ENCODE peak calls at places on chromosome 16, in five cellular contexts. G is fibroblast of pulmonary artery; C is activated T-helper 1 cell treated with anti-CD3 and anti-CD28 coated beads, Interleukin-2, amount 50 U/mL, for 16 hours; J is GM19239; E is left lobe of liver. A is an unnamed sample.

GRCh38 chr16:73170587-73170986 is 122.7 kb upstream of the ZFHX3 start:
- DNase-seq in G (no peak), C (no peak), J (no peak), E (no peak), A (no peak)

GRCh38 chr16:22618842-22619241 is 108.2 kb downstream of the NPIPB5 start:
- DNase-seq in G (no peak), C (no peak), J (no peak), E (no peak), A (no peak)

GRCh38 chr16:31395647-31396046 is 2.5 kb downstream of the ITGAD start:
- DNase-seq in G (no peak), C (no peak), J (no peak), E (no peak), A (no peak)

GRCh38 chr16:14545346-14545884 is 84.6 kb downstream of the PARN start:
- DNase-seq in G (no peak), C (no peak), J (no peak), E (peak; percentile 77), A (no peak)

GRCh38 chr16:11100239-11100750 is 155.7 kb downstream of the SOCS1 start:
- DNase-seq in G (peak; percentile 93), C (no peak), J (no peak), E (no peak), A (peak; percentile 68)

GRCh38 chr16:53434436-53435065 is at the start of gene RBL2:
- DNase-seq in G (peak; percentile 21), C (peak; percentile 77), J (peak; percentile 72), E (peak; percentile 91), A (peak; percentile 88)

GRCh38 chr16:80631581-80631980 is 90.8 kb downstream of the DYNLRB2 start:
- DNase-seq in G (peak; percentile 9), C (no peak), J (no peak), E (no peak), A (no peak)

GRCh38 chr16:48824271-48824670 is 214.3 kb upstream of the N4BP1 start:
- DNase-seq in G (no peak), C (no peak), J (no peak), E (no peak), A (no peak)

GRCh38 chr16:65059421-65059980 is 62.4 kb downstream of the CDH11 start:
- DNase-seq in G (no peak), C (no peak), J (no peak), E (no peak), A (no peak)

GRCh38 chr16:15581127-15581815 is 61.7 kb downstream of the MARF1 start:
- DNase-seq in G (no peak), C (no peak), J (no peak), E (no peak), A (no peak)

GRCh38 chr16:66552288-66553143 is at the start of gene CKLF:
- DNase-seq in G (peak; percentile 90), C (peak; percentile 90), J (peak; percentile 91), E (peak; percentile 94), A (peak; percentile 98)

GRCh38 chr16:86884256-86884655 is 305.9 kb downstream of the FOXL1 start:
- DNase-seq in G (no peak), C (no peak), J (no peak), E (no peak), A (no peak)

A was measured in GM06990.